ENCODE peak calls at places on chromosomes 1 and 21, in six cellular contexts. X, E, R, G, Q and P are unnamed samples.

GRCh38 chr1:43366601-43367025 is 1.2 kb downstream of the ELOVL1 start:
- DNase-seq in X (no peak), E (no peak), R (no peak), G (peak), Q (no peak), P (no peak)

GRCh38 chr1:84259376-84259775 is 42.1 kb upstream of the SAMD13 start:
- DNase-seq in X (no peak), E (no peak), R (no peak), G (no peak), Q (no peak), P (no peak)

GRCh38 chr1:86640161-86640560 is 64.2 kb upstream of the SH3GLB1 start:
- DNase-seq in X (no peak), E (no peak), R (no peak), G (no peak), Q (no peak), P (no peak)

GRCh38 chr21:43865471-43866181 is 603 bp downstream of the AGPAT3 start:
- DNase-seq in X (no peak), E (peak), R (peak), G (peak), Q (no peak), P (peak)

GRCh38 chr1:869499-870244 is 54.1 kb upstream of the SAMD11 start:
- DNase-seq in X (peak), E (peak), R (peak), G (peak), Q (peak), P (peak)

GRCh38 chr1:93033029-93033428 is 46.1 kb upstream of the MTF2 start:
- DNase-seq in X (peak), E (no peak), R (no peak), G (no peak), Q (no peak), P (peak)

GRCh38 chr1:84504580-84505021 is 1.6 kb upstream of the SPATA1 start:
- DNase-seq in X (no peak), E (no peak), R (no peak), G (no peak), Q (no peak), P (no peak)

GRCh38 chr1:213530607-213531320 is 457.0 kb upstream of the PROX1 start:
- DNase-seq in X (no peak), E (no peak), R (no peak), G (no peak), Q (no peak), P (no peak)

GRCh38 chr1:46767649-46768282 is 31.1 kb upstream of the CYP4B1 start:
- DNase-seq in X (peak), E (no peak), R (no peak), G (peak), Q (no peak), P (no peak)

GRCh38 chr1:152654110-152654509 is 9.1 kb upstream of the LCE2D start:
- DNase-seq in X (peak), E (peak), R (peak), G (peak), Q (no peak), P (peak)

GRCh38 chr1:191804311-191804710 is 354.0 kb upstream of the RGS18 start:
- DNase-seq in X (no peak), E (no peak), R (no peak), G (no peak), Q (no peak), P (no peak)

GRCh38 chr21:43359081-43359822 is 67.7 kb downstream of the SIK1 start:
- DNase-seq in X (no peak), E (no peak), R (no peak), G (no peak), Q (no peak), P (no peak)

GRCh38 chr1:107687846-107688753 is 276.9 kb downstream of the VAV3 start:
- DNase-seq in X (no peak), E (peak), R (no peak), G (no peak), Q (no peak), P (no peak)

GRCh38 chr1:230029244-230029643 is 37.8 kb upstream of the GALNT2 start:
- DNase-seq in X (no peak), E (peak), R (no peak), G (no peak), Q (no peak), P (no peak)

GRCh38 chr1:241883159-241883558 is 35.2 kb downstream of the EXO1 start:
- DNase-seq in X (no peak), E (no peak), R (no peak), G (no peak), Q (no peak), P (no peak)

GRCh38 chr21:45407629-45408247 is 2.8 kb downstream of the COL18A1 start:
- DNase-seq in X (no peak), E (no peak), R (no peak), G (no peak), Q (no peak), P (no peak)
- TF ChIP-seq CTCF in X (peak), E (no peak), R (no peak), G (no peak), Q (peak), P (no peak)

DNA sequence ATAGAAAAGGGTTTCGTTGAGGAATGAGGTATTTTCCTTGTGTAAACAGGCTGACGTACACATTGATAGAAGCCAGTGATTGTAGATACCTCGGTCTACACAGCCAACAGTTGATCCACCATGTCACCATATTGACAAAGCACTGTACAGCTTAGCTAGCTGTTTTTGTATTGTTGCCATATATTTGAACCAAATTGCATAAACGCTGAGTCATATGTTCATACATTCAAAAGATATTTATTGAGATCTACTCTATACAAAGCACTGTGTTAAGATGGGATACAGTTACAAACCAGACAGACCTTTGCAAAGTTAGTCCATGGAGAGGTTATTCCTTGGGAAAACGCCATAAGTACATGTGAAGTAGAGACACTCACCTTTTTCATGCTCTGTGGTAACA is 132.4 kb upstream of the ATP1B1 start:
- DNase-seq in X (no peak), E (no peak), R (no peak), G (no peak), Q (no peak), P (no peak)
- TF ChIP-seq CTCF in X (no peak), E (no peak), R (no peak), G (no peak), Q (no peak), P (no peak)

GRCh38 chr1:2611034-2611501 is 21.7 kb downstream of the MMEL1 start:
- DNase-seq in X (peak), E (peak), R (no peak), G (peak), Q (peak), P (no peak)
- TF ChIP-seq CTCF in X (no peak), E (no peak), R (no peak), G (no peak), Q (no peak), P (no peak)

GRCh38 chr1:197178998-197179397 is 32.5 kb upstream of the ASPM start:
- DNase-seq in X (no peak), E (no peak), R (peak), G (no peak), Q (no peak), P (no peak)
- TF ChIP-seq CTCF in X (no peak), E (no peak), R (no peak), G (no peak), Q (no peak), P (peak)

DNA sequence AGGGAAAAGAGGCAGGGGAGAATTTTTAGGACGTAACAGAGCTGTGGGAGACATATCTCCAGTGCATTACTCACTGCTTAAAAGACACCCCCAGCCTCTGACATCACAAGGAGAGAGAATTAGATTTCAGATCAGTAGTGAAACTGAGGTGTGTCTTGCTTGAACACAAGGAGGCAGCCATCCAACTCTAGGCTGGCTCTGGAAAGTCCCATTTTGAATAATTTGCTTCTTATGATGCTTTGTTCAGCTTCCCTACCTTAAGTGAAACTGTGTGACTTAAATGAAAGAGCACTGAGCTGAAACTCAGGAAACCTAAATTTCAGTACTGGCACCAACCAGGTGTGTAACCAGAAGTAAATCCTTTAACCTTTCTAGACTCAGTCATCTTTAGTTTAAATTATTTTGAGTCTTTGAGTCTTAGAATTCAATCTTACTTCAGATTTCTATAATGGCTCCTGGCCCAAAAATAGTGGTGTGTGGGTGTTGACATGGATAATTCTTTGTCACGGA is 251.6 kb upstream of the SGIP1 start:
- DNase-seq in X (no peak), E (no peak), R (peak), G (no peak), Q (no peak), P (peak)
- TF ChIP-seq CTCF in X (no peak), E (no peak), R (no peak), G (no peak), Q (no peak), P (no peak)